ENCODE peak calls at places on chromosomes 1 and 21, in ten cellular contexts. One of them, this sample, is unnamed.

GRCh38 chr1:68889471-68889870 is 392.6 kb upstream of the DEPDC1 start:
- DNase-seq in IMR-90: no peak
- DNase-seq in lower leg skin: no peak
- DNase-seq in astrocyte of the spinal cord: no peak
- DNase-seq in stomach: no peak
- DNase-seq in right cardiac atrium: no peak
- DNase-seq in dorsolateral prefrontal cortex: no peak
- DNase-seq in thoracic aorta: no peak
- DNase-seq in endodermal cell: no peak
- DNase-seq in transverse colon: no peak
- DNase-seq in this sample: no peak

GRCh38 chr1:39106949-39107740 is 81.0 kb downstream of the NDUFS5 start:
- DNase-seq in astrocyte of the spinal cord: no peak
- DNase-seq in right cardiac atrium: no peak
- DNase-seq in dorsolateral prefrontal cortex: no peak
- DNase-seq in thoracic aorta: no peak
- DNase-seq in lower leg skin: no peak
- DNase-seq in stomach: no peak
- DNase-seq in IMR-90: no peak
- DNase-seq in transverse colon: no peak
- DNase-seq in endodermal cell: peak
- DNase-seq in this sample: no peak

GRCh38 chr1:29033829-29034466 is 89.8 kb downstream of the TMEM200B start:
- DNase-seq in endodermal cell: no peak
- DNase-seq in lower leg skin: no peak
- DNase-seq in transverse colon: no peak
- DNase-seq in dorsolateral prefrontal cortex: no peak
- DNase-seq in IMR-90: peak
- DNase-seq in right cardiac atrium: no peak
- DNase-seq in thoracic aorta: no peak
- DNase-seq in astrocyte of the spinal cord: peak
- DNase-seq in stomach: no peak
- DNase-seq in this sample: no peak

GRCh38 chr1:177012342-177012741 is 152.2 kb downstream of the ASTN1 start:
- DNase-seq in transverse colon: no peak
- DNase-seq in thoracic aorta: no peak
- DNase-seq in IMR-90: no peak
- DNase-seq in dorsolateral prefrontal cortex: no peak
- DNase-seq in stomach: no peak
- DNase-seq in endodermal cell: no peak
- DNase-seq in right cardiac atrium: no peak
- DNase-seq in lower leg skin: no peak
- DNase-seq in astrocyte of the spinal cord: no peak
- DNase-seq in this sample: no peak

GRCh38 chr1:28115267-28115666 is 26.9 kb upstream of the EYA3 start:
- DNase-seq in dorsolateral prefrontal cortex: no peak
- DNase-seq in lower leg skin: no peak
- DNase-seq in astrocyte of the spinal cord: no peak
- DNase-seq in endodermal cell: no peak
- DNase-seq in thoracic aorta: no peak
- DNase-seq in IMR-90: peak
- DNase-seq in right cardiac atrium: no peak
- DNase-seq in stomach: no peak
- DNase-seq in transverse colon: peak
- DNase-seq in this sample: no peak

GRCh38 chr1:208031316-208031931 is 120.5 kb upstream of the CD34 start:
- DNase-seq in dorsolateral prefrontal cortex: no peak
- DNase-seq in thoracic aorta: no peak
- DNase-seq in lower leg skin: no peak
- DNase-seq in astrocyte of the spinal cord: no peak
- DNase-seq in endodermal cell: no peak
- DNase-seq in right cardiac atrium: no peak
- DNase-seq in stomach: no peak
- DNase-seq in IMR-90: no peak
- DNase-seq in transverse colon: no peak
- DNase-seq in this sample: no peak

GRCh38 chr1:39676951-39677350 is 5.0 kb upstream of the NT5C1A start:
- DNase-seq in endodermal cell: no peak
- DNase-seq in dorsolateral prefrontal cortex: no peak
- DNase-seq in lower leg skin: no peak
- DNase-seq in thoracic aorta: no peak
- DNase-seq in IMR-90: no peak
- DNase-seq in stomach: no peak
- DNase-seq in right cardiac atrium: no peak
- DNase-seq in astrocyte of the spinal cord: no peak
- DNase-seq in transverse colon: no peak
- DNase-seq in this sample: no peak

GRCh38 chr1:244783138-244783537 is 52.3 kb upstream of the COX20 start:
- DNase-seq in transverse colon: no peak
- DNase-seq in astrocyte of the spinal cord: no peak
- DNase-seq in IMR-90: no peak
- DNase-seq in lower leg skin: peak
- DNase-seq in thoracic aorta: no peak
- DNase-seq in right cardiac atrium: no peak
- DNase-seq in dorsolateral prefrontal cortex: no peak
- DNase-seq in endodermal cell: no peak
- DNase-seq in stomach: no peak
- DNase-seq in this sample: no peak

GRCh38 chr21:45378258-45378966 is 26.6 kb upstream of the COL18A1 start:
- DNase-seq in lower leg skin: peak
- DNase-seq in IMR-90: peak
- DNase-seq in thoracic aorta: no peak
- DNase-seq in dorsolateral prefrontal cortex: no peak
- DNase-seq in stomach: no peak
- DNase-seq in transverse colon: no peak
- DNase-seq in right cardiac atrium: peak
- DNase-seq in astrocyte of the spinal cord: peak
- DNase-seq in endodermal cell: peak
- DNase-seq in this sample: no peak

GRCh38 chr1:109034382-109034781 is 7.5 kb downstream of the WDR47 start:
- DNase-seq in transverse colon: no peak
- DNase-seq in endodermal cell: peak
- DNase-seq in lower leg skin: no peak
- DNase-seq in dorsolateral prefrontal cortex: no peak
- DNase-seq in astrocyte of the spinal cord: no peak
- DNase-seq in right cardiac atrium: no peak
- DNase-seq in IMR-90: no peak
- DNase-seq in thoracic aorta: no peak
- DNase-seq in stomach: no peak
- DNase-seq in this sample: no peak

GRCh38 chr21:36245115-36245514 is 74.9 kb upstream of the MORC3 start:
- DNase-seq in astrocyte of the spinal cord: no peak
- DNase-seq in transverse colon: no peak
- DNase-seq in lower leg skin: no peak
- DNase-seq in stomach: no peak
- DNase-seq in dorsolateral prefrontal cortex: no peak
- DNase-seq in IMR-90: no peak
- DNase-seq in thoracic aorta: no peak
- DNase-seq in right cardiac atrium: no peak
- DNase-seq in endodermal cell: no peak
- DNase-seq in this sample: no peak

GRCh38 chr1:204837440-204838084 is 33.1 kb upstream of the NFASC start:
- DNase-seq in stomach: no peak
- DNase-seq in astrocyte of the spinal cord: peak
- DNase-seq in endodermal cell: peak
- DNase-seq in transverse colon: no peak
- DNase-seq in thoracic aorta: no peak
- DNase-seq in right cardiac atrium: no peak
- DNase-seq in IMR-90: peak
- DNase-seq in dorsolateral prefrontal cortex: no peak
- DNase-seq in lower leg skin: no peak
- DNase-seq in this sample: peak

GRCh38 chr1:205144046-205144720 is 22.4 kb upstream of the RBBP5 start:
- DNase-seq in endodermal cell: no peak
- DNase-seq in transverse colon: no peak
- DNase-seq in dorsolateral prefrontal cortex: no peak
- DNase-seq in astrocyte of the spinal cord: no peak
- DNase-seq in right cardiac atrium: no peak
- DNase-seq in stomach: no peak
- DNase-seq in thoracic aorta: no peak
- DNase-seq in lower leg skin: no peak
- DNase-seq in IMR-90: no peak
- DNase-seq in this sample: no peak

DNA sequence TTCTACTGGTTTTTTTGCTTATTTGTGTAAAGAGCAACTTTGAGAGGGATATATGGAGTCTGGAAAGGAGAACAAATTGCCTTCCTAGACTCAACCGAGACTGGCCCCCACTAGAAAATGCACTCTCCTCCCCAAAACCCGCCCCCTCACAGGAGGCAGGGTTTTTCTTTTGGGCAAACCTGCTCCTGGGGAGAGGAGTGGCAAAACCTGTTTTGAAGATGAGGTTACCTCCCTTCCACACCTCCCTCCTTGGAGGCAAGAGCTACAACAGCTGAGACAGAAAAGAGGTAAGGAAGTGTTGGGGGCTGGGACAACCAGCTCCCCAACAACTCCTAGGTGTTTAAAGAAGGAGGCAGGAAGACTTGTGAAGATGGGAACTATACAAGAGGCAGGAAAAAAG is at the start of gene BNIPL:
- DNase-seq in stomach: no peak
- DNase-seq in astrocyte of the spinal cord: no peak
- DNase-seq in right cardiac atrium: no peak
- DNase-seq in endodermal cell: no peak
- DNase-seq in dorsolateral prefrontal cortex: no peak
- DNase-seq in thoracic aorta: no peak
- DNase-seq in IMR-90: no peak
- DNase-seq in lower leg skin: no peak
- DNase-seq in transverse colon: no peak
- DNase-seq in this sample: no peak
- H3K4me3 ChIP-seq in stomach: no peak
- H3K4me3 ChIP-seq in astrocyte of the spinal cord: no peak
- H3K4me3 ChIP-seq in right cardiac atrium: no peak
- H3K4me3 ChIP-seq in endodermal cell: no peak
- H3K4me3 ChIP-seq in dorsolateral prefrontal cortex: no peak
- H3K4me3 ChIP-seq in thoracic aorta: no peak
- H3K4me3 ChIP-seq in IMR-90: no peak
- H3K4me3 ChIP-seq in lower leg skin: no peak
- H3K4me3 ChIP-seq in transverse colon: no peak
- H3K4me3 ChIP-seq in this sample: no peak

GRCh38 chr21:37909936-37910335 is 6.3 kb downstream of the KCNJ6 start:
- DNase-seq in lower leg skin: no peak
- DNase-seq in right cardiac atrium: no peak
- DNase-seq in endodermal cell: no peak
- DNase-seq in dorsolateral prefrontal cortex: no peak
- DNase-seq in thoracic aorta: no peak
- DNase-seq in astrocyte of the spinal cord: no peak
- DNase-seq in stomach: no peak
- DNase-seq in transverse colon: no peak
- DNase-seq in IMR-90: no peak
- DNase-seq in this sample: no peak
- H3K4me3 ChIP-seq in lower leg skin: no peak
- H3K4me3 ChIP-seq in right cardiac atrium: no peak
- H3K4me3 ChIP-seq in endodermal cell: no peak
- H3K4me3 ChIP-seq in dorsolateral prefrontal cortex: no peak
- H3K4me3 ChIP-seq in thoracic aorta: no peak
- H3K4me3 ChIP-seq in astrocyte of the spinal cord: no peak
- H3K4me3 ChIP-seq in stomach: no peak
- H3K4me3 ChIP-seq in transverse colon: no peak
- H3K4me3 ChIP-seq in IMR-90: no peak
- H3K4me3 ChIP-seq in this sample: no peak

DNA sequence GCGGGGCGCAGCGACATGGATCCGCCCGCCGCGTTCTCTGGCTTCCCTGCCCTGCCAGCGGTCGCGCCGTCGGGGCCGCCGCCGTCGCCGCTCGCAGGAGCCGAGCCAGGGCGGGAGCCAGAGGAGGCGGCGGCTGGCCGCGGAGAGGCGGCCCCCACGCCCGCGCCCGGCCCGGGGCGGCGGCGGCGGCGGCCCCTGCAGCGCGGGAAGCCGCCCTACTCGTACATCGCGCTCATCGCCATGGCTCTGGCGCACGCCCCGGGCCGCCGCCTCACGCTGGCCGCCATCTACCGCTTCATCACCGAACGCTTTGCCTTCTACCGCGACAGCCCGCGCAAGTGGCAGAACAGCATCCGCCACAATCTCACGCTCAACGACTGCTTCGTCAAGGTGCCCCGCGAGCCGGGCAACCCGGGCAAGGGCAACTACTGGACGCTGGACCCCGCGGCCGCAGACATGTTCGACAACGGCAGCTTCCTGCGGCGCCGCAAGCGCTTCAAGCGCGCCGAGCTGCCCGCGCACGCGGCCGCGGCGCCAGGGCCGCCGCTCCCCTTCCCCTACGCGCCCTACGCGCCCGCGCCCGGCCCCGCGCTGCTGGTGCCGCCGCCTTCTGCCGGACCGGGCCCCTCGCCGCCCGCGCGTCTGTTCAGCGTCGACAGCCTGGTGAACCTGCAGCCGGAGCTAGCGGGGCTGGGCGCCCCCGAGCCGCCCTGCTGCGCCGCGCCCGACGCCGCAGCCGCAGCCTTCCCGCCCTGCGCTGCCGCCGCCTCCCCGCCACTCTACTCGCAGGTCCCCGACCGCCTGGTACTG is 439 bp downstream of the FOXE3 start:
- DNase-seq in thoracic aorta: no peak
- DNase-seq in stomach: no peak
- DNase-seq in transverse colon: no peak
- DNase-seq in lower leg skin: no peak
- DNase-seq in IMR-90: no peak
- DNase-seq in astrocyte of the spinal cord: no peak
- DNase-seq in dorsolateral prefrontal cortex: no peak
- DNase-seq in endodermal cell: peak
- DNase-seq in right cardiac atrium: no peak
- DNase-seq in this sample: no peak
- H3K4me3 ChIP-seq in thoracic aorta: peak
- H3K4me3 ChIP-seq in stomach: peak
- H3K4me3 ChIP-seq in transverse colon: peak
- H3K4me3 ChIP-seq in lower leg skin: no peak
- H3K4me3 ChIP-seq in IMR-90: peak
- H3K4me3 ChIP-seq in astrocyte of the spinal cord: peak
- H3K4me3 ChIP-seq in dorsolateral prefrontal cortex: no peak
- H3K4me3 ChIP-seq in endodermal cell: no peak
- H3K4me3 ChIP-seq in right cardiac atrium: peak
- H3K4me3 ChIP-seq in this sample: peak

DNA sequence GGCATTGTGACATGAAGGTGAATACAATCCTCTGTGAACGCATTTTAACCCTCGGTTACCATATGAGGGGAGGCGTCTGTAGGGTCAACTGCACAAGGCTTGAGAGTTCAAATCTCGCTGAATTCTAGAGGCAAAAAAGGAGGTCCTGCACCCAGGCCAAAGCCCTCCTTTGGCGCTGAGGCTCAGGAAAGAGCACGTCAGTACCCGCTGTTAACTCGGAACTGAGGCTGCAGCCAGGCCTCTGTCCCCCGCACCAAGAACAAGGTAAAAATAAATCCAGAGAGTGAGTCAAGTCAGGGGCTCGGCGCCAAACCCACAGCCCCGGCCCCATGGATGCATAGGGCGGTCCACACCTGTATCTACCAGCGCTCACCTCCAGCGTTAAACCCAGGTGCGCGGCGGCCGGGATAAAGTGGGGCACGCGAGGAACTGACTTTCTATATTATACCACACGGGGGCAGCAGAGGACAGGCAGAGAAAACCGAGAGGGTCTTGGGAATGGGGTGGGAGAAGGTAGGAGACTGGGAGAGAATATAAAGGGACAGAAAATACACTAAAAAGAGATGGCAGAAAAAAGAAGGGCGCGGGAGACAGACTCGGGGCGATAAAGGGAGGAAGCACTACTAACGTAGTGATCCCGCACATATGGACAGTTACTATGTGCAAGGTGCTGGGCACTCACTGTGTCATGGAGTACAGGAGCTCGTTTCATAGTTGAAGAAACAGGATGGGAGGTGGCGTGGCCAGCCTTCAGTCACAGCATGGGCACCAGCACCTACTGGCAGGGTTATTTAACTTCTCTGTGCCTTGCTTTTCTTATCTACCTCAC is 54.9 kb downstream of the DMRTA2 start:
- DNase-seq in thoracic aorta: no peak
- DNase-seq in lower leg skin: no peak
- DNase-seq in endodermal cell: peak
- DNase-seq in IMR-90: peak
- DNase-seq in dorsolateral prefrontal cortex: peak
- DNase-seq in stomach: peak
- DNase-seq in right cardiac atrium: peak
- DNase-seq in transverse colon: peak
- DNase-seq in astrocyte of the spinal cord: peak
- DNase-seq in this sample: no peak
- H3K4me3 ChIP-seq in thoracic aorta: no peak
- H3K4me3 ChIP-seq in lower leg skin: no peak
- H3K4me3 ChIP-seq in endodermal cell: no peak
- H3K4me3 ChIP-seq in IMR-90: no peak
- H3K4me3 ChIP-seq in dorsolateral prefrontal cortex: peak
- H3K4me3 ChIP-seq in stomach: no peak
- H3K4me3 ChIP-seq in right cardiac atrium: no peak
- H3K4me3 ChIP-seq in transverse colon: no peak
- H3K4me3 ChIP-seq in astrocyte of the spinal cord: no peak
- H3K4me3 ChIP-seq in this sample: peak